ENCODE peak calls at places on chromosome 13, in six cellular contexts. C is tibial artery; F is neural crest cell; M is activated CD8-positive, alpha-beta memory T cell treated with anti-CD3 and anti-CD28 coated beads, Interleukin-2, amount 50 U/mL, for 48 hours; P is HT1080; S is omental fat pad. J is an unnamed sample.

GRCh38 chr13:49219647-49220034 is 497 bp upstream of the MLNR start:
- DNase-seq in M (no peak), S (no peak), F (no peak), C (no peak), P (no peak), J (no peak)

GRCh38 chr13:33188093-33188882 is 97.3 kb downstream of the STARD13 start:
- DNase-seq in P (peak), F (no peak), M (no peak), C (no peak), S (no peak), J (no peak)

GRCh38 chr13:65990684-65991083 is 1239.5 kb downstream of the PCDH9 start:
- DNase-seq in P (no peak), F (no peak), M (no peak), C (no peak), S (no peak), J (no peak)

GRCh38 chr13:101829484-101829883 is 377.0 kb downstream of the ITGBL1 start:
- DNase-seq in P (no peak), S (no peak), F (no peak), C (no peak), M (no peak), J (no peak)

GRCh38 chr13:101307181-101307701 is 109.1 kb downstream of the NALCN start:
- DNase-seq in S (no peak), P (no peak), M (no peak), F (no peak), C (no peak), J (no peak)

GRCh38 chr13:36880961-36881360 is 39.1 kb downstream of the SMAD9 start:
- DNase-seq in M (no peak), C (no peak), P (no peak), S (no peak), F (no peak), J (no peak)

GRCh38 chr13:71865858-71866172 is 1.2 kb downstream of the DACH1 start:
- DNase-seq in M (peak), F (no peak), P (no peak), C (no peak), S (no peak), J (no peak)

GRCh38 chr13:39107484-39108040 is 69.3 kb downstream of the NHLRC3 start:
- DNase-seq in S (no peak), C (no peak), F (no peak), P (no peak), M (no peak), J (no peak)

GRCh38 chr13:112651750-112652511 is 37.9 kb upstream of the ATP11A start:
- DNase-seq in M (no peak), S (no peak), P (no peak), F (no peak), C (no peak), J (no peak)

GRCh38 chr13:63609574-63609973 is 2193.9 kb upstream of the PCDH20 start:
- DNase-seq in M (no peak), C (no peak), P (no peak), F (no peak), S (no peak), J (no peak)

GRCh38 chr13:38542601-38543000 is 144.3 kb upstream of the FREM2 start:
- DNase-seq in S (no peak), C (no peak), M (no peak), F (no peak), P (peak), J (no peak)

GRCh38 chr13:107807306-107808073 is 407.8 kb downstream of the LIG4 start:
- DNase-seq in C (no peak), P (no peak), M (no peak), S (no peak), F (no peak), J (no peak)

GRCh38 chr13:106916329-106916728 is 348.4 kb upstream of the ARGLU1 start:
- DNase-seq in C (no peak), F (no peak), P (no peak), S (no peak), M (no peak), J (no peak)

GRCh38 chr13:76271728-76272232 is 614.4 kb downstream of the KCTD12 start:
- DNase-seq in C (no peak), S (no peak), M (no peak), P (peak), F (no peak), J (no peak)

GRCh38 chr13:40666905-40667621 is 622 bp upstream of the FOXO1 start:
- DNase-seq in M (peak), F (peak), P (no peak), C (peak), S (no peak), J (no peak)

GRCh38 chr13:47000166-47000565 is 103.3 kb upstream of the HTR2A start:
- DNase-seq in F (no peak), S (no peak), C (no peak), M (no peak), P (peak), J (no peak)

GRCh38 chr13:42497798-42498197 is 76.2 kb upstream of the TNFSF11 start:
- DNase-seq in F (no peak), S (no peak), C (no peak), P (peak), M (no peak), J (no peak)

GRCh38 chr13:39415403-39415802 is 187.6 kb downstream of the LHFPL6 start:
- DNase-seq in S (no peak), M (no peak), P (peak), F (peak), C (peak), J (no peak)

GRCh38 chr13:106350208-106350607 is 185.3 kb downstream of the EFNB2 start:
- DNase-seq in S (no peak), F (no peak), M (no peak), P (no peak), C (no peak), J (no peak)

GRCh38 chr13:79483302-79483701 is 2.3 kb downstream of the NDFIP2 start:
- DNase-seq in F (no peak), M (no peak), P (no peak), C (no peak), S (no peak), J (no peak)

J was measured in type B pancreatic cell.